ENCODE peak calls at places on chromosomes 4 and X, in five cellular contexts. One of them, this sample, is unnamed.

GRCh38 chrX:66408507-66408906 is 230.4 kb downstream of the EDA2R start:
- DNase-seq in brain pericyte: no peak
- DNase-seq in iris pigment epithelial cell: no peak
- DNase-seq in activated T-cell treated with anti-CD3 and anti-CD28 coated beads, Interleukin-2, amount 50 U/mL, for 4 hours: no peak
- DNase-seq in anterior cingulate cortex: no peak
- DNase-seq in this sample: no peak

GRCh38 chr4:99506781-99507180 is 4.0 kb upstream of the C4orf17 start:
- DNase-seq in brain pericyte: no peak
- DNase-seq in iris pigment epithelial cell: no peak
- DNase-seq in activated T-cell treated with anti-CD3 and anti-CD28 coated beads, Interleukin-2, amount 50 U/mL, for 4 hours: no peak
- DNase-seq in anterior cingulate cortex: no peak
- DNase-seq in this sample: no peak

GRCh38 chr4:80069837-80070788 is 2.9 kb downstream of the ANTXR2 start:
- DNase-seq in brain pericyte: no peak
- DNase-seq in iris pigment epithelial cell: peak; percentile 65
- DNase-seq in activated T-cell treated with anti-CD3 and anti-CD28 coated beads, Interleukin-2, amount 50 U/mL, for 4 hours: no peak
- DNase-seq in anterior cingulate cortex: no peak
- DNase-seq in this sample: no peak

GRCh38 chr4:101211146-101211553 is 136.2 kb downstream of the PPP3CA start:
- DNase-seq in brain pericyte: peak; percentile 53
- DNase-seq in iris pigment epithelial cell: peak; percentile 54
- DNase-seq in activated T-cell treated with anti-CD3 and anti-CD28 coated beads, Interleukin-2, amount 50 U/mL, for 4 hours: no peak
- DNase-seq in anterior cingulate cortex: no peak
- DNase-seq in this sample: no peak

GRCh38 chrX:2497961-2498780 is 2.6 kb downstream of the DHRSX start:
- DNase-seq in brain pericyte: no peak
- DNase-seq in iris pigment epithelial cell: peak; percentile 55
- DNase-seq in activated T-cell treated with anti-CD3 and anti-CD28 coated beads, Interleukin-2, amount 50 U/mL, for 4 hours: no peak
- DNase-seq in anterior cingulate cortex: no peak
- DNase-seq in this sample: no peak

GRCh38 chr4:151744614-151745013 is 16.2 kb downstream of the GATB start:
- DNase-seq in brain pericyte: no peak
- DNase-seq in iris pigment epithelial cell: peak; percentile 97
- DNase-seq in activated T-cell treated with anti-CD3 and anti-CD28 coated beads, Interleukin-2, amount 50 U/mL, for 4 hours: no peak
- DNase-seq in anterior cingulate cortex: no peak
- DNase-seq in this sample: no peak

GRCh38 chr4:54233697-54234496 is 4.8 kb downstream of the PDGFRA start:
- DNase-seq in brain pericyte: no peak
- DNase-seq in iris pigment epithelial cell: peak; percentile 84
- DNase-seq in activated T-cell treated with anti-CD3 and anti-CD28 coated beads, Interleukin-2, amount 50 U/mL, for 4 hours: peak; percentile 66
- DNase-seq in anterior cingulate cortex: peak; percentile 56
- DNase-seq in this sample: peak; percentile 23

GRCh38 chrX:17242470-17242869 is 132.5 kb upstream of the NHS start:
- DNase-seq in brain pericyte: peak; percentile 13
- DNase-seq in iris pigment epithelial cell: peak; percentile 42
- DNase-seq in activated T-cell treated with anti-CD3 and anti-CD28 coated beads, Interleukin-2, amount 50 U/mL, for 4 hours: peak; percentile 6
- DNase-seq in anterior cingulate cortex: peak; percentile 0
- DNase-seq in this sample: no peak

GRCh38 chr4:86108152-86108551 is 251.7 kb downstream of the MAPK10 start:
- DNase-seq in brain pericyte: no peak
- DNase-seq in iris pigment epithelial cell: peak; percentile 32
- DNase-seq in activated T-cell treated with anti-CD3 and anti-CD28 coated beads, Interleukin-2, amount 50 U/mL, for 4 hours: no peak
- DNase-seq in anterior cingulate cortex: no peak
- DNase-seq in this sample: no peak

GRCh38 chr4:2419814-2420213 is 1.1 kb downstream of the CFAP99 start:
- DNase-seq in brain pericyte: no peak
- DNase-seq in iris pigment epithelial cell: no peak
- DNase-seq in activated T-cell treated with anti-CD3 and anti-CD28 coated beads, Interleukin-2, amount 50 U/mL, for 4 hours: no peak
- DNase-seq in anterior cingulate cortex: no peak
- DNase-seq in this sample: no peak

GRCh38 chr4:87274327-87274726 is 48.4 kb downstream of the HSD17B13 start:
- DNase-seq in brain pericyte: no peak
- DNase-seq in iris pigment epithelial cell: no peak
- DNase-seq in activated T-cell treated with anti-CD3 and anti-CD28 coated beads, Interleukin-2, amount 50 U/mL, for 4 hours: no peak
- DNase-seq in anterior cingulate cortex: no peak
- DNase-seq in this sample: no peak

GRCh38 chr4:24202579-24202978 is 312.7 kb upstream of the PPARGC1A start:
- DNase-seq in brain pericyte: no peak
- DNase-seq in iris pigment epithelial cell: no peak
- DNase-seq in activated T-cell treated with anti-CD3 and anti-CD28 coated beads, Interleukin-2, amount 50 U/mL, for 4 hours: no peak
- DNase-seq in anterior cingulate cortex: no peak
- DNase-seq in this sample: no peak

GRCh38 chrX:135411893-135412292 is 9.9 kb upstream of the SMIM10L2A start:
- DNase-seq in brain pericyte: no peak
- DNase-seq in iris pigment epithelial cell: peak; percentile 38
- DNase-seq in activated T-cell treated with anti-CD3 and anti-CD28 coated beads, Interleukin-2, amount 50 U/mL, for 4 hours: no peak
- DNase-seq in anterior cingulate cortex: no peak
- DNase-seq in this sample: no peak

GRCh38 chr4:6272863-6273660 is 3.4 kb downstream of the WFS1 start:
- DNase-seq in brain pericyte: peak; percentile 49
- DNase-seq in iris pigment epithelial cell: peak; percentile 84
- DNase-seq in activated T-cell treated with anti-CD3 and anti-CD28 coated beads, Interleukin-2, amount 50 U/mL, for 4 hours: no peak
- DNase-seq in anterior cingulate cortex: no peak
- DNase-seq in this sample: no peak

GRCh38 chrX:727738-728621 is 97.4 kb downstream of the SHOX start:
- DNase-seq in brain pericyte: no peak
- DNase-seq in iris pigment epithelial cell: peak; percentile 4
- DNase-seq in activated T-cell treated with anti-CD3 and anti-CD28 coated beads, Interleukin-2, amount 50 U/mL, for 4 hours: no peak
- DNase-seq in anterior cingulate cortex: no peak
- DNase-seq in this sample: no peak

GRCh38 chr4:128341634-128342033 is 54.0 kb upstream of the PGRMC2 start:
- DNase-seq in brain pericyte: no peak
- DNase-seq in iris pigment epithelial cell: no peak
- DNase-seq in activated T-cell treated with anti-CD3 and anti-CD28 coated beads, Interleukin-2, amount 50 U/mL, for 4 hours: no peak
- DNase-seq in anterior cingulate cortex: no peak
- DNase-seq in this sample: no peak

This sample was measured in hypothalamus.